ENCODE peak calls at places on chromosomes 6 and 20, in four cellular contexts. E is OCI-LY7, K is H1, R is coronary artery. S is an unnamed sample.
A peak's percentile ranks its signal among the peaks of the same experiment; 100 is the strongest.

GRCh38 chr6:112150363-112150762 is 63.0 kb downstream of the FAM229B start:
- DNase-seq in E (no peak), K (no peak), R (no peak), S (no peak)

GRCh38 chr6:160139420-160139851 is 17.8 kb downstream of the SLC22A1 start:
- DNase-seq in E (no peak), K (no peak), R (peak; percentile 72), S (peak; percentile 92)

GRCh38 chr6:135295085-135295484 is 114.0 kb downstream of the MYB start:
- DNase-seq in E (no peak), K (no peak), R (no peak), S (no peak)

GRCh38 chr6:76861403-76861802 is 601.9 kb downstream of the HTR1B start:
- DNase-seq in E (peak; percentile 7), K (no peak), R (no peak), S (no peak)

GRCh38 chr20:50415516-50416268 is 94.5 kb upstream of the PTPN1 start:
- DNase-seq in E (no peak), K (no peak), R (peak; percentile 100), S (peak; percentile 95)

GRCh38 chr6:11258260-11259237 is 26.1 kb upstream of the NEDD9 start:
- DNase-seq in E (no peak), K (no peak), R (no peak), S (no peak)

GRCh38 chr6:45476341-45476740 is 98.6 kb upstream of the SUPT3H start:
- DNase-seq in E (no peak), K (no peak), R (no peak), S (no peak)

GRCh38 chr6:44005507-44005903 is 121.7 kb downstream of the MRPL14 start:
- DNase-seq in E (no peak), K (no peak), R (no peak), S (peak; percentile 31)

GRCh38 chr6:45049188-45049843 is 278.8 kb upstream of the RUNX2 start:
- DNase-seq in E (no peak), K (no peak), R (no peak), S (no peak)

GRCh38 chr20:51429696-51430095 is 112.8 kb downstream of the NFATC2 start:
- DNase-seq in E (no peak), K (no peak), R (no peak), S (no peak)

GRCh38 chr20:35988910-35989463 is 20.6 kb downstream of the CNBD2 start:
- DNase-seq in E (no peak), K (no peak), R (no peak), S (no peak)

GRCh38 chr20:17628101-17628841 is 53.8 kb downstream of the RRBP1 start:
- DNase-seq in E (no peak), K (no peak), R (no peak), S (peak; percentile 81)

GRCh38 chr6:133170602-133171001 is 70.6 kb upstream of the EYA4 start:
- DNase-seq in E (no peak), K (no peak), R (no peak), S (no peak)

GRCh38 chr6:151535476-151536279 is 41.9 kb downstream of the CCDC170 start:
- DNase-seq in E (no peak), K (no peak), R (no peak), S (no peak)

GRCh38 chr6:6008648-6009421 is 2.1 kb upstream of the NRN1 start:
- DNase-seq in E (peak; percentile 95), K (no peak), R (no peak), S (peak; percentile 98)

GRCh38 chr20:37598101-37598530 is 70.4 kb upstream of the BLCAP start:
- DNase-seq in E (no peak), K (peak; percentile 7), R (no peak), S (no peak)

GRCh38 chr20:64254571-64255360 is 782 bp upstream of the PCMTD2 start:
- DNase-seq in E (peak; percentile 9), K (no peak), R (no peak), S (peak; percentile 70)

GRCh38 chr20:64255361-64256281 is at the start of gene PCMTD2:
- DNase-seq in E (peak; percentile 93), K (peak; percentile 46), R (peak; percentile 84), S (peak; percentile 99)

GRCh38 chr20:64256282-64256947 is 867 bp downstream of the PCMTD2 start:
- DNase-seq in E (no peak), K (no peak), R (no peak), S (peak; percentile 81)

GRCh38 chr20:64258071-64258823 is 2.7 kb downstream of the PCMTD2 start:
- DNase-seq in E (no peak), K (no peak), R (no peak), S (no peak)

GRCh38 chr20:64257107-64257757 is 1.7 kb downstream of the PCMTD2 start:
- DNase-seq in E (no peak), K (no peak), R (no peak), S (no peak)
- H3K4me3 ChIP-seq in E (peak overlapping the region; percentile 95), K (peak overlapping the region; percentile 98), R (peak overlapping the region; percentile 93), S (no peak overlapping the region)

GRCh38 chr6:122781716-122782115 is 2.2 kb downstream of the FABP7 start:
- DNase-seq in E (no peak), K (no peak), R (no peak), S (no peak)

GRCh38 chr6:122779672-122780066 is at the start of gene FABP7:
- DNase-seq in E (no peak), K (no peak), R (no peak), S (no peak)

GRCh38 chr6:122778334-122778733 is 1.2 kb upstream of the FABP7 start:
- DNase-seq in E (no peak), K (no peak), R (no peak), S (no peak)

GRCh38 chr6:122780114-122780513 is 598 bp downstream of the FABP7 start:
- DNase-seq in E (no peak), K (no peak), R (no peak), S (no peak)

GRCh38 chr6:122778961-122779671 is 400 bp upstream of the FABP7 start:
- DNase-seq in E (no peak), K (no peak), R (no peak), S (no peak)
- H3K4me3 ChIP-seq in E (no peak overlapping the region), K (peak overlapping the region; percentile 47), R (no peak overlapping the region), S (no peak overlapping the region)

GRCh38 chr6:104973404-104973803 is 16.5 kb downstream of the LIN28B start:
- DNase-seq in E (no peak), K (no peak), R (no peak), S (peak; percentile 23)

GRCh38 chr6:104969108-104969507 is 12.2 kb downstream of the LIN28B start:
- DNase-seq in E (no peak), K (no peak), R (no peak), S (no peak)

DNA sequence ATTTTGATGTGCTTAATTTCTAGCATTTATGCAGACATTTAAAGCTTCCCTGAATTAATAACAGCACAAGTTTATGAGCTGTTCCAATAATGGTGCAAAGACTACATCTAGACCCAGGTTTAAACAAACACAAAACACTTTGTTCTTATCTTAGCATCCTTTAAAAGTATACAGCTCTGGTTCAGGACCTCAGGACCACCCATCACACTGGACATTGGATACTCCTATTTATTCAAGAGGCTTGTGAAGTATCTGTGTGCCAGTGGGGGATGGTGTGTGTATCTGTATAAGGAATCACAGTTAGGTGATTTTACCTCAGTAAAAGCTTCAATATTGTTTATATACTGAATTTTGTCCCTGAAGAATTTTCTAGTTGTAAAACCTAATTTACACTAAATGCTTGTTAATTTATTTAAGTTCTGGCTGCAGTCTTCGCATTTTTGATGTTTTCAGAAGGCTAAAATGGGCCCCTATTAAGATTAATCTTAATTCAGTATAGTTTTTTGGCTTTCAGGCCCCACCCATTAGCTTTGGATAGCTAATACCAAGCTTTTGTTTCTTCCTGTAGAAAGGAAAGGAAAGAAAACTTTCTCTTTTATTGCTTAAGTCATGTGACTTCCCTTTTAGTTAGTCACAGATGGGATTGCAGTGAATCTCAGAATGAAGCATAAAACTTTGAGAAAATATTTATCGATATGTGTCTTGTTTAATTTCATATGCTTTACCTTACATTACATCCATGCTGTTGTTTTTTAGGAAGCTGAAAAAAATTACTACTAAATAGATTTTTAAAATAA is 13.1 kb downstream of the LIN28B start:
- DNase-seq in E (no peak), K (no peak), R (no peak), S (no peak)
- H3K4me3 ChIP-seq in E (no peak overlapping the region), K (peak overlapping the region; percentile 21), R (no peak overlapping the region), S (no peak overlapping the region)

DNA sequence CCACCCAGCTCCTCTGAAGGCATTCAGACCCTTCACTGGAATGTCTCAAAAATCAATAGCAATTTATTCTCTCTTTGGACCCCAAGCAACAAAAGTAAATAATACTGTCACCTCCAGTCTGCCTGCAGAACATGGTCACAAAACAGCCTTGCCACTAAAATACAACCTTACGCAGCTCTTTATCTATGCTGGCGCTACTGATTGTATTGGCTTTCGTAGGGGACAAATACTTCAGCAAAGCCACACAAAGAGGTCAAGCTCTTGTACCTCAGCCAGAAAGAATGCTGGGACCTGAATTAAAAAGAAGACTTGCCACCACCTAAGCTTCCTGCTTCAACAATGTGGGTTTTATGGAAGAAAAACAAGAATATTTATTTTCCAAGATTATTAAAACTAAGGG is 57.2 kb downstream of the PRKN start:
- DNase-seq in E (no peak), K (no peak), R (no peak), S (no peak)
- H3K4me3 ChIP-seq in E (no peak overlapping the region), K (no peak overlapping the region), R (no peak overlapping the region), S (no peak overlapping the region)

GRCh38 chr6:39930540-39930939 is 3.7 kb downstream of the MOCS1 start:
- DNase-seq in E (no peak), K (no peak), R (peak; percentile 55), S (no peak)
- H3K4me3 ChIP-seq in E (no peak overlapping the region), K (no peak overlapping the region), R (peak overlapping the region; percentile 95), S (peak overlapping the region; percentile 11)

GRCh38 chr20:20017852-20018245 is 687 bp downstream of the NAA20 start:
- DNase-seq in E (peak; percentile 40), K (no peak), R (no peak), S (no peak)
- H3K4me3 ChIP-seq in E (peak overlapping the region; percentile 96), K (peak overlapping the region; percentile 94), R (peak overlapping the region; percentile 80), S (peak overlapping the region; percentile 93)

DNA sequence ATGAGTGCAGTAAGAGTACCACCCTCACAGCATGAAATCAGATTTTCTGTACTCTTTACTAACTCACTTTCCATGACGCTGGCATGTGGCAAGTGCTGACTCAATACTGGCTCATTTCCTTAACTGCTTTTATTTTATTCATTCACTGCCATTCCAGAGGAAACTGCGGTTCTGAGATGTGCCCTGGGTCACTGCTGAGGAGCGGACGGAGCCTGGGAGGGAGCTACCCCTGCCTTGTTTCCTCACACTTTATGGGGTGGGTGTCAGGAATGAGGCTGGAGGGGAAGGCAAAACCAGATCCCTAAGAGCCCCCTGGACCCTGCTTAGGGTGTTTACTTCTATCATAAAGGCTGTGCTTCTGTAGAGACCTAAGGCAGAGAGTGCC is 14.4 kb downstream of the NT5E start:
- DNase-seq in E (no peak), K (no peak), R (peak; percentile 86), S (peak; percentile 85)
- H3K4me3 ChIP-seq in E (no peak overlapping the region), K (no peak overlapping the region), R (peak overlapping the region; percentile 32), S (peak overlapping the region; percentile 45)

S was measured in osteoblast.